ENCODE peak calls at places on chromosomes 12 and 14, in seven cellular contexts. W is ecto neural progenitor cell, Y is mesothelial cell of epicardium, Z is SW 1271, U is head of caudate nucleus, P is myocyte, C is A549. E is an unnamed sample.
A peak's percentile ranks its signal among the peaks of the same experiment; 100 is the strongest.

GRCh38 chr14:101109347-101109638 is 205.8 kb upstream of the RTL1 start:
- DNase-seq in P (no peak), W (no peak), Z (no peak), Y (no peak), U (no peak), C (no peak), E (no peak)

GRCh38 chr14:62691613-62692489 is 353.4 kb downstream of the KCNH5 start:
- DNase-seq in Y (no peak), P (peak; percentile 10), U (no peak), W (no peak), Z (peak; percentile 45), C (peak; percentile 66), E (peak; percentile 63)

GRCh38 chr14:36580856-36581831 is 1.3 kb downstream of the NKX2-8 start:
- DNase-seq in U (no peak), W (peak; percentile 78), Z (peak; percentile 52), C (peak; percentile 45), P (peak; percentile 3), Y (no peak), E (peak; percentile 29)

GRCh38 chr14:36508418-36509051 is 11.5 kb downstream of the NKX2-1 start:
- DNase-seq in C (no peak), Z (no peak), Y (no peak), U (no peak), P (no peak), W (peak; percentile 62), E (peak; percentile 44)

GRCh38 chr14:68320495-68320894 is 472.4 kb downstream of the ZFP36L1 start:
- DNase-seq in P (peak; percentile 67), Z (no peak), Y (no peak), U (no peak), C (no peak), W (no peak), E (no peak)

GRCh38 chr12:108667349-108667748 is 33.7 kb upstream of the SELPLG start:
- DNase-seq in W (no peak), P (no peak), Y (no peak), Z (no peak), C (no peak), U (no peak), E (no peak)

GRCh38 chr12:62252576-62252975 is 7.6 kb upstream of the USP15 start:
- DNase-seq in P (no peak), U (no peak), Y (no peak), C (no peak), Z (no peak), W (no peak), E (no peak)

GRCh38 chr12:75526655-75527511 is 15.5 kb upstream of the KRR1 start:
- DNase-seq in P (peak; percentile 96), W (no peak), Z (peak; percentile 74), U (no peak), Y (no peak), C (peak; percentile 48), E (no peak)

GRCh38 chr12:6708968-6709394 is 8.4 kb upstream of the PIANP start:
- DNase-seq in Y (no peak), W (no peak), U (no peak), P (no peak), C (no peak), Z (no peak), E (no peak)

GRCh38 chr12:46774011-46774633 is 51.7 kb downstream of the SLC38A4 start:
- DNase-seq in Y (no peak), C (no peak), U (no peak), P (peak; percentile 38), Z (no peak), W (no peak), E (no peak)

GRCh38 chr14:64807588-64807987 is 72.1 kb downstream of the SPTB start:
- DNase-seq in U (no peak), Z (no peak), W (no peak), Y (no peak), P (no peak), C (no peak), E (peak; percentile 29)

GRCh38 chr12:112116232-112117060 is 7.9 kb upstream of the NAA25 start:
- DNase-seq in Y (no peak), U (peak; percentile 85), W (peak; percentile 90), C (peak; percentile 28), P (peak; percentile 49), Z (no peak), E (no peak)

GRCh38 chr14:50045837-50046236 is 70.5 kb downstream of the VCPKMT start:
- DNase-seq in Z (no peak), C (no peak), Y (no peak), P (no peak), U (no peak), W (no peak), E (no peak)

GRCh38 chr14:84303140-84303539 is 1226.8 kb upstream of the FLRT2 start:
- DNase-seq in Z (no peak), P (no peak), W (no peak), C (no peak), U (no peak), Y (no peak), E (no peak)

GRCh38 chr12:53098354-53098981 is 1.0 kb downstream of the IGFBP6 start:
- DNase-seq in Z (peak; percentile 59), P (no peak), C (peak; percentile 69), Y (no peak), U (peak; percentile 76), W (no peak), E (no peak)